ENCODE peak calls at places on chromosomes 5 and 9, in ten cellular contexts. J is A549, N is IMR-90, D is lower lobe of right lung, W is stomach, A is pancreas, Y is cardiac muscle cell, C is adrenal gland, H is endothelial cell of umbilical vein, B is neural progenitor cell. X is an unnamed sample.

GRCh38 chr9:128442150-128442549 is 13.7 kb upstream of the ODF2 start:
- DNase-seq in J (no peak), N (no peak), D (no peak), W (no peak), A (no peak), Y (no peak), C (no peak), H (no peak), B (no peak), X (no peak)

GRCh38 chr9:117076571-117077300 is 338.1 kb downstream of the ASTN2 start:
- DNase-seq in J (no peak), N (no peak), D (no peak), W (no peak), A (no peak), Y (no peak), C (no peak), H (no peak), B (no peak), X (no peak)

GRCh38 chr5:127892467-127893207 is 189.4 kb downstream of the CCDC192 start:
- DNase-seq in J (peak; percentile 72), N (peak; percentile 68), D (no peak), W (no peak), A (no peak), Y (peak; percentile 72), C (no peak), H (peak; percentile 68), B (no peak), X (peak; percentile 80)

GRCh38 chr5:116455061-116455460 is 119.6 kb downstream of the SEMA6A start:
- DNase-seq in J (no peak), N (peak; percentile 6), D (no peak), W (no peak), A (no peak), Y (peak; percentile 47), C (no peak), H (no peak), B (no peak), X (no peak)

GRCh38 chr5:132344775-132345514 is 24.6 kb upstream of the SLC22A5 start:
- DNase-seq in J (no peak), N (no peak), D (no peak), W (no peak), A (no peak), Y (no peak), C (no peak), H (no peak), B (no peak), X (no peak)

GRCh38 chr9:7871977-7872730 is 72.6 kb upstream of the DMAC1 start:
- DNase-seq in J (no peak), N (no peak), D (no peak), W (no peak), A (no peak), Y (no peak), C (no peak), H (no peak), B (no peak), X (no peak)

GRCh38 chr9:4177970-4178758 is 121.7 kb downstream of the GLIS3 start:
- DNase-seq in J (peak; percentile 75), N (no peak), D (no peak), W (no peak), A (no peak), Y (no peak), C (no peak), H (no peak), B (no peak), X (peak; percentile 57)

GRCh38 chr9:37925006-37925405 is 21.1 kb upstream of the SLC25A51 start:
- DNase-seq in J (no peak), N (no peak), D (no peak), W (no peak), A (no peak), Y (no peak), C (no peak), H (no peak), B (no peak), X (no peak)

GRCh38 chr5:149442563-149443182 is 63.6 kb upstream of the IL17B start:
- DNase-seq in J (peak; percentile 74), N (peak; percentile 70), D (peak; percentile 86), W (peak; percentile 90), A (peak; percentile 90), Y (peak; percentile 85), C (peak; percentile 88), H (peak; percentile 83), B (peak; percentile 70), X (peak; percentile 91)

GRCh38 chr5:111246459-111246858 is 22.3 kb downstream of the CAMK4 start:
- DNase-seq in J (no peak), N (no peak), D (no peak), W (no peak), A (no peak), Y (no peak), C (no peak), H (no peak), B (no peak), X (no peak)

GRCh38 chr9:13728121-13728520 is 448.6 kb upstream of the MPDZ start:
- DNase-seq in J (no peak), N (no peak), D (no peak), W (no peak), A (no peak), Y (no peak), C (no peak), H (peak; percentile 30), B (no peak), X (no peak)

GRCh38 chr5:115873392-115873791 is 31.7 kb downstream of the AP3S1 start:
- DNase-seq in J (no peak), N (peak; percentile 76), D (no peak), W (no peak), A (no peak), Y (no peak), C (no peak), H (peak; percentile 44), B (no peak), X (peak; percentile 87)

GRCh38 chr9:111284703-111285102 is 45.3 kb downstream of the OR2K2 start:
- DNase-seq in J (no peak), N (no peak), D (no peak), W (no peak), A (no peak), Y (no peak), C (no peak), H (no peak), B (no peak), X (no peak)

GRCh38 chr5:126868961-126869451 is 92.1 kb downstream of the LMNB1 start:
- DNase-seq in J (no peak), N (peak; percentile 45), D (no peak), W (no peak), A (no peak), Y (peak; percentile 65), C (no peak), H (peak; percentile 26), B (peak; percentile 78), X (no peak)

DNA sequence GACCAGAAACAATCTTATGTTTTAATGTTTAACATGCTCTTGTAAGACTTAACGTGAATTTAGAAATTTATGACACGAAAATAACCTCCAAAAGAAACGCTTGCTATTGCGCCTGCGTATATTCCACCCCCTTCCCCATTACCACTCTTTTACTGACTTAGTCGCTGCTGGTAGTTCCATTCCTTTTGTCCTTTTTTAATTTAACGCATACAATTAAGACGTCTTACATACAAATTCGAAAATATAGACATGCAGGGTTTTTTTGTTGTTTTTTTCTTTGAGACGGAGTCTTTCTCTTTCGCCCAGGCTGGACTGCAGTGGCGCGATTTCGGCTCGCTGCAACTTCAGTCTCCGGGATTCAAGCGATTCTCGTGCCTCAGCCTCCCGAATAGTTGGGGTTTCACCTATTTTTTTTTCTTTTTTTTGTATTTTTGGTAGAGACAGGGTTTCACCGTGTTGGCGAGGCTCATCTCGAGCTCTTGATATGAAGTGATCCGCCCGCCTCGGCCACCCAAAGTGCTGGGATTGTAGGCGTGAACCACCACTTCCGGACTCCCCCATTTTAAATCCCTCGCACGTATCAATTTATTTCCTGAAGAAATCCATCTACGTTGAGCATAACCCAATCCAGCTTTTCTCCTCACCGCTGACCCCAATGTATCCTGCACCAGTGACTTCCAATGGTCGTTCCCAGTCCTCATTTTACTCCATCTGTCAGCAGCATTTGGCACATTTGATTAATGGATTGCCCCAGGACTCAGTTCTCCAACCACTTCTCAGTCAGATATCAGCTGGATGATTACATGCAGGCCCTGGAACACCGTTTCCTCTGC is 678 bp upstream of the MED7 start:
- DNase-seq in J (peak; percentile 40), N (peak; percentile 6), D (peak; percentile 67), W (peak; percentile 38), A (peak; percentile 37), Y (peak; percentile 44), C (peak; percentile 48), H (no peak), B (no peak), X (peak; percentile 20)
- TF ChIP-seq CTCF in J (no peak), N (no peak), D (no peak), W (no peak), A (no peak), Y (no peak), C (no peak), H (no peak), B (no peak), X (no peak)

GRCh38 chr9:21995652-21996275 is 1.2 kb downstream of the CDKN2B-AS1 start:
- DNase-seq in J (no peak), N (peak; percentile 55), D (peak; percentile 72), W (peak; percentile 46), A (peak; percentile 34), Y (no peak), C (peak; percentile 58), H (peak; percentile 64), B (peak; percentile 76), X (no peak)
- H3K27ac ChIP-seq in J (no peak overlapping the region), N (peak overlapping the region; percentile 90), D (peak overlapping the region; percentile 93), W (peak overlapping the region; percentile 82), A (no peak overlapping the region), Y (no peak overlapping the region), C (peak overlapping the region; percentile 93), H (peak overlapping the region; percentile 75), B (no peak overlapping the region), X (peak overlapping the region; percentile 69)

DNA sequence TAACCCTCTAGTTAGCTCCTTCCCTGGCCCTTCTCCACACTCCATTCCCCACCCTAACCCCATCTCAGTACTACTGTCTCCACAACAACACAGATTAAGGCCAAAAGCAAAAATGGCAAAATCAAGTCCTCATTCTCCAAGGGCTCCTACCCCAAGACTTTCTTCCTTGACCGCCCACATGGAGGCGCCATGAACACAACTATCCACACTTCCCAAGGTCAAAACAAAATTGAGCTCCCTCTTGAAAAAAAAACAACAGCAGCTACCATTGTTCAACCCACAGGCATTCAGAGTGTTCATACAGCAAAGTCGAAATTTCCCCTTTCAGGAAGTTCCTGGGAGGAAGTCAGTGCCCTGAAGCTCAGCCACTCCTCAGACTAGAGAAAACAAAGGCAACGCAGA is 54.4 kb downstream of the GNAQ start:
- DNase-seq in J (peak; percentile 71), N (peak; percentile 73), D (peak; percentile 55), W (peak; percentile 66), A (peak; percentile 69), Y (peak; percentile 86), C (peak; percentile 49), H (peak; percentile 94), B (peak; percentile 39), X (peak; percentile 43)
- TF ChIP-seq CTCF in J (peak; percentile 57), N (peak; percentile 64), D (peak; percentile 49), W (no peak), A (peak; percentile 30), Y (peak; percentile 72), C (peak; percentile 72), H (peak; percentile 71), B (peak; percentile 61), X (peak; percentile 36)

DNA sequence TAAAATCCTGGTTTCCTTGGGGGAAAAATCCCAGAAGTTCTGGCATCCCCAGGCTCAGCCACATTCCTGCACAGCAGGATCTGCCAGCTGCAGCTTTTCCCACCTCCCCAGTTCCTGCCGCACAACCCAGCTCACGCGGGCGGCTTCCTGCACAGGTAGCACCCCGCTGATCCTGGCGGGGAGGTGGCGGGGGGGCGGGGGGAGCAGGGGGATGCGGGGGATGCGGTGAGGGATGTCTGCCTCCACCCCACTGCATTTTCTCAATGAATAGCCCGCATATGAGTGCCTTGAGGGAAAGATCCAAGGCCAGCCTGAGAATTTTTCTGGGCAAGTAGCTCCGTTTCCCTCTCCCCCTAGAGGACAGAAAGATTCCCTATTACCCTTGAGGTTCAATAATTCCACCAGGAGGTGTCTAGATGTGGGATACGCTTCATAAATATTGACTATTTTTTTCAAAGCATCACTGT is 21.1 kb downstream of the GFPT2 start:
- DNase-seq in J (peak; percentile 39), N (no peak), D (peak; percentile 21), W (no peak), A (peak; percentile 71), Y (peak; percentile 53), C (no peak), H (no peak), B (peak; percentile 80), X (peak; percentile 56)
- H3K27ac ChIP-seq in J (peak overlapping the region; percentile 87), N (no peak overlapping the region), D (peak overlapping the region; percentile 41), W (peak overlapping the region; percentile 55), A (no peak overlapping the region), Y (peak overlapping the region; percentile 4), C (peak overlapping the region; percentile 87), H (peak overlapping the region; percentile 81), B (peak overlapping the region; percentile 87), X (peak overlapping the region; percentile 90)

X was measured in PC-9.